ENCODE peak calls at places on chromosomes 13 and 19, in nine cellular contexts. Z is amygdala; R is tibial artery; P is nephron progenitor cell; F is pons; I is WTC11; W is mucosa of descending colon; O is naive thymus-derived CD4-positive, alpha-beta T cell; K is cardiac muscle cell. M is an unnamed sample.

GRCh38 chr13:66111628-66112027 is 1118.5 kb downstream of the PCDH9 start:
- DNase-seq in P (no peak), R (no peak), W (no peak), Z (no peak), K (no peak), O (no peak), I (no peak), F (peak), M (no peak)

GRCh38 chr13:113980489-113981064 is 6.7 kb upstream of the C13orf46 start:
- DNase-seq in F (no peak), Z (no peak), O (no peak), W (no peak), R (no peak), P (no peak), K (no peak), I (no peak), M (no peak)

GRCh38 chr13:70613295-70613694 is 505.0 kb upstream of the KLHL1 start:
- DNase-seq in R (no peak), P (no peak), W (no peak), O (no peak), I (no peak), K (peak), Z (no peak), F (peak), M (no peak)

GRCh38 chr13:37149380-37149779 is 43.9 kb upstream of the CSNK1A1L start:
- DNase-seq in K (peak), F (no peak), Z (no peak), W (no peak), P (no peak), I (no peak), O (no peak), R (no peak), M (no peak)

GRCh38 chr13:77388944-77389616 is 62.2 kb upstream of the MYCBP2 start:
- DNase-seq in W (no peak), O (no peak), R (no peak), I (no peak), F (no peak), Z (peak), K (no peak), P (no peak), M (no peak)

GRCh38 chr19:15696654-15697194 is 23.8 kb downstream of the CYP4F12 start:
- DNase-seq in K (no peak), P (no peak), W (no peak), I (no peak), Z (no peak), R (no peak), F (no peak), O (no peak), M (no peak)

GRCh38 chr13:51955281-51955771 is 55.9 kb downstream of the ATP7B start:
- DNase-seq in P (no peak), Z (no peak), O (no peak), F (no peak), W (peak), I (no peak), R (no peak), K (no peak), M (no peak)

GRCh38 chr19:10554760-10555612 is 10.8 kb downstream of the KRI1 start:
- DNase-seq in K (no peak), O (no peak), Z (no peak), F (no peak), P (no peak), W (no peak), I (no peak), R (no peak), M (no peak)

GRCh38 chr13:76822691-76823267 is 63.4 kb downstream of the KCTD12 start:
- DNase-seq in R (no peak), K (no peak), O (no peak), W (no peak), F (peak), I (no peak), P (no peak), Z (no peak), M (no peak)

GRCh38 chr13:59710995-59711701 is 452.6 kb downstream of the DIAPH3 start:
- DNase-seq in F (no peak), Z (no peak), P (no peak), O (no peak), I (no peak), R (no peak), W (no peak), K (no peak), M (no peak)

GRCh38 chr13:65843314-65843731 is 1386.8 kb downstream of the PCDH9 start:
- DNase-seq in R (no peak), I (no peak), W (no peak), O (no peak), Z (no peak), K (no peak), F (no peak), P (no peak), M (no peak)

GRCh38 chr13:87295636-87296035 is 375.5 kb upstream of the SLITRK5 start:
- DNase-seq in P (no peak), W (no peak), K (no peak), F (no peak), O (no peak), I (no peak), Z (no peak), R (no peak), M (no peak)

GRCh38 chr13:110470272-110471009 is 91.1 kb downstream of the RAB20 start:
- DNase-seq in Z (no peak), R (peak), F (peak), W (no peak), P (no peak), I (no peak), K (no peak), O (no peak), M (no peak)

GRCh38 chr19:13689050-13689449 is 75.3 kb upstream of the MRI1 start:
- DNase-seq in O (no peak), K (peak), R (no peak), F (no peak), I (peak), Z (no peak), P (no peak), W (no peak), M (peak)

GRCh38 chr19:7326105-7326877 is 22.4 kb upstream of the ARHGEF18 start:
- DNase-seq in W (no peak), R (no peak), I (peak), O (no peak), K (no peak), P (peak), F (no peak), Z (no peak), M (no peak)

GRCh38 chr13:96673825-96674224 is 320.5 kb downstream of the OXGR1 start:
- DNase-seq in Z (no peak), O (no peak), R (no peak), K (no peak), F (no peak), W (no peak), P (no peak), I (no peak), M (no peak)

GRCh38 chr19:39408392-39409206 is 2.0 kb downstream of the ZFP36 start:
- DNase-seq in I (no peak), F (no peak), W (no peak), R (no peak), P (no peak), O (no peak), K (no peak), Z (no peak), M (no peak)

GRCh38 chr19:53102186-53102585 is 1.0 kb downstream of the ZNF160 start:
- DNase-seq in I (no peak), R (no peak), F (no peak), K (no peak), W (no peak), Z (no peak), O (no peak), P (peak), M (no peak)

GRCh38 chr19:49502866-49503581 is 6.8 kb downstream of the RPS11 start:
- DNase-seq in Z (no peak), P (no peak), O (no peak), I (no peak), W (no peak), R (peak), F (no peak), K (peak), M (peak)

GRCh38 chr13:110347535-110348308 is 40.6 kb downstream of the COL4A2 start:
- DNase-seq in F (no peak), W (no peak), P (no peak), I (no peak), K (no peak), Z (no peak), R (peak), O (no peak), M (peak)

GRCh38 chr13:21823949-21824348 is 153.1 kb downstream of the FGF9 start:
- DNase-seq in O (no peak), R (no peak), I (no peak), W (no peak), K (no peak), P (no peak), F (no peak), Z (no peak), M (no peak)

GRCh38 chr19:986083-986482 is 1.9 kb downstream of the WDR18 start:
- DNase-seq in K (no peak), W (no peak), F (no peak), R (no peak), O (no peak), I (no peak), P (no peak), Z (no peak), M (no peak)

GRCh38 chr19:52297601-52298358 is 811 bp downstream of the ZNF480 start:
- DNase-seq in F (peak), W (no peak), I (no peak), P (peak), Z (no peak), R (no peak), K (peak), O (no peak), M (no peak)

GRCh38 chr13:23544668-23545067 is 25.5 kb upstream of the TNFRSF19 start:
- DNase-seq in Z (no peak), W (no peak), R (no peak), P (no peak), O (no peak), K (no peak), I (no peak), F (no peak), M (no peak)

M was measured in Caco-2.